ENCODE peak calls at places on chromosomes 6 and 20, in nine cellular contexts. V is NCI-H226; P is Calu3; A is activated CD8-positive, alpha-beta memory T cell treated with anti-CD3 and anti-CD28 coated beads, Interleukin-2, amount 50 U/mL, for 4 hours; Z is bronchial epithelial cell; D is naive thymus-derived CD4-positive, alpha-beta T cell; I is activated naive CD4-positive, alpha-beta T cell treated with anti-CD3 and anti-CD28 coated beads, Interleukin-2, amount 10 ng/mL, durations not matched to agents 7 days and 5 days; N is activated gamma-delta T cell; X is anterior cingulate cortex. R is an unnamed sample.

GRCh38 chr6:142702501-142703460 is 242.2 kb downstream of the HIVEP2 start:
- DNase-seq in V (no peak), X (no peak), I (no peak), N (no peak), Z (peak; percentile 66), P (no peak), A (no peak), D (no peak), R (no peak)

GRCh38 chr20:18011951-18012645 is 43.3 kb downstream of the MGME1 start:
- DNase-seq in N (no peak), Z (no peak), D (no peak), I (no peak), P (no peak), V (no peak), A (no peak), X (no peak), R (no peak)

GRCh38 chr6:100446115-100446921 is 18.4 kb downstream of the SIM1 start:
- DNase-seq in Z (no peak), V (no peak), D (no peak), I (no peak), X (no peak), A (no peak), N (no peak), P (no peak), R (no peak)

GRCh38 chr20:39253051-39253682 is 291.0 kb downstream of the DHX35 start:
- DNase-seq in D (no peak), V (no peak), I (no peak), A (no peak), Z (no peak), P (no peak), N (no peak), X (no peak), R (no peak)

GRCh38 chr6:114430534-114431124 is 87.8 kb upstream of the HS3ST5 start:
- DNase-seq in N (no peak), D (no peak), V (no peak), I (no peak), A (no peak), X (no peak), P (no peak), Z (no peak), R (no peak)

GRCh38 chr6:134774244-134774643 is 175.7 kb downstream of the ALDH8A1 start:
- DNase-seq in D (no peak), A (no peak), I (no peak), X (no peak), N (no peak), Z (peak; percentile 48), V (peak; percentile 36), P (no peak), R (no peak)

GRCh38 chr6:57048577-57048976 is 2.1 kb downstream of the KIAA1586 start:
- DNase-seq in V (no peak), Z (no peak), D (no peak), I (no peak), N (no peak), X (no peak), A (no peak), P (no peak), R (no peak)

GRCh38 chr20:59831024-59831900 is 102.2 kb downstream of the SYCP2 start:
- DNase-seq in N (no peak), X (no peak), V (no peak), A (no peak), I (no peak), D (no peak), Z (peak; percentile 64), P (peak; percentile 96), R (no peak)

GRCh38 chr6:167495506-167496391 is 170.9 kb downstream of the TTLL2 start:
- DNase-seq in X (no peak), V (no peak), D (no peak), A (no peak), P (no peak), N (no peak), I (no peak), Z (no peak), R (no peak)

GRCh38 chr20:61414455-61414991 is 162.5 kb downstream of the CDH4 start:
- DNase-seq in Z (no peak), I (no peak), X (no peak), N (no peak), A (no peak), V (no peak), P (no peak), D (no peak), R (no peak)

GRCh38 chr6:112357801-112358200 is 10.7 kb downstream of the RFPL4B start:
- DNase-seq in Z (peak; percentile 60), I (no peak), X (no peak), P (no peak), V (peak; percentile 54), A (no peak), D (no peak), N (no peak), R (no peak)

GRCh38 chr6:43993881-43994523 is 133.2 kb downstream of the MRPL14 start:
- DNase-seq in Z (no peak), X (no peak), V (peak; percentile 41), I (no peak), P (peak; percentile 73), N (no peak), D (no peak), A (no peak), R (no peak)

GRCh38 chr6:10547809-10548208 is 26.7 kb downstream of the GCNT2 start:
- DNase-seq in D (no peak), Z (no peak), P (no peak), V (no peak), X (no peak), A (no peak), I (no peak), N (no peak), R (no peak)

GRCh38 chr20:50464026-50464724 is 46.0 kb upstream of the PTPN1 start:
- DNase-seq in I (peak; percentile 66), P (peak; percentile 69), N (no peak), V (peak; percentile 54), Z (peak; percentile 19), X (peak; percentile 17), A (peak; percentile 57), D (peak; percentile 44), R (peak; percentile 65)

GRCh38 chr6:47288245-47289090 is 21.2 kb downstream of the TNFRSF21 start:
- DNase-seq in N (no peak), A (no peak), V (no peak), D (no peak), Z (no peak), X (no peak), P (no peak), I (no peak), R (no peak)

GRCh38 chr20:2626853-2627541 is 25.4 kb upstream of the NOP56 start:
- DNase-seq in I (no peak), P (peak; percentile 86), Z (peak; percentile 96), N (no peak), A (no peak), V (peak; percentile 58), D (no peak), X (no peak), R (peak; percentile 61)

GRCh38 chr20:20327756-20328155 is 40.1 kb upstream of the INSM1 start:
- DNase-seq in Z (peak; percentile 55), N (no peak), P (no peak), A (no peak), D (no peak), X (no peak), I (no peak), V (no peak), R (no peak)

GRCh38 chr20:53657732-53658131 is 64.1 kb upstream of the ZNF217 start:
- DNase-seq in D (no peak), N (no peak), A (no peak), V (no peak), I (no peak), X (no peak), P (no peak), Z (no peak), R (no peak)

GRCh38 chr6:132130530-132131298 is 179.5 kb upstream of the CCN2 start:
- DNase-seq in D (no peak), V (no peak), I (no peak), P (no peak), A (no peak), N (no peak), Z (no peak), X (no peak), R (no peak)

GRCh38 chr6:24922174-24922573 is 13.6 kb downstream of the RIPOR2 start:
- DNase-seq in D (no peak), P (no peak), N (no peak), A (no peak), X (no peak), V (no peak), Z (no peak), I (no peak), R (no peak)

GRCh38 chr6:80142586-80142985 is 36.1 kb downstream of the BCKDHB start:
- DNase-seq in V (no peak), N (no peak), Z (no peak), A (no peak), I (no peak), P (no peak), D (no peak), X (no peak), R (no peak)

GRCh38 chr6:111663692-111664564 is 58.2 kb upstream of the TRAF3IP2 start:
- DNase-seq in D (no peak), X (peak; percentile 59), P (no peak), A (no peak), Z (no peak), V (no peak), I (no peak), N (no peak), R (no peak)

GRCh38 chr6:134031696-134032255 is 20.6 kb downstream of the SLC2A12 start:
- DNase-seq in X (no peak), N (no peak), D (no peak), I (no peak), P (peak; percentile 20), Z (peak; percentile 62), V (peak; percentile 63), A (no peak), R (no peak)

GRCh38 chr6:14732845-14733757 is 512.8 kb upstream of the JARID2 start:
- DNase-seq in P (no peak), V (peak; percentile 45), A (peak; percentile 55), D (peak; percentile 8), Z (peak; percentile 98), N (no peak), I (peak; percentile 37), X (no peak), R (no peak)

GRCh38 chr6:90669420-90669819 is 82.5 kb upstream of the MAP3K7 start:
- DNase-seq in N (no peak), A (no peak), X (no peak), Z (no peak), V (no peak), D (no peak), P (no peak), I (no peak), R (no peak)